ENCODE peak calls at places on chromosomes 4 and X, in eight cellular contexts. V, F, E, G, H, T, B and O are unnamed samples. For H3K36me3, the result is how much of the 10 kb centered on the place peaks cover.

GRCh38 chr4:25532579-25532978 is 123.1 kb upstream of the SLC34A2 start:
- DNase-seq in V (peak), F (no peak), E (no peak), G (no peak), H (no peak), T (no peak), B (no peak), O (no peak)

GRCh38 chr4:7903686-7904085 is 36.0 kb downstream of the AFAP1 start:
- DNase-seq in V (no peak), F (no peak), E (no peak), G (no peak), H (no peak), T (no peak), B (no peak), O (no peak)

GRCh38 chr4:87521757-87522374 is 7.3 kb downstream of the SPARCL1 start:
- DNase-seq in V (peak), F (no peak), E (no peak), G (no peak), H (no peak), T (no peak), B (no peak), O (no peak)

GRCh38 chr4:167424338-167425256 is 190.3 kb upstream of the SPOCK3 start:
- DNase-seq in V (no peak), F (no peak), E (no peak), G (no peak), H (no peak), T (peak), B (no peak), O (no peak)

GRCh38 chr4:119135721-119136121 is at the start of gene MYOZ2:
- DNase-seq in V (peak), F (peak), E (no peak), G (no peak), H (peak), T (no peak), B (no peak), O (no peak)

GRCh38 chrX:141989802-141990201 is 86.1 kb downstream of the MAGEC1 start:
- DNase-seq in V (peak), F (peak), E (no peak), G (no peak), H (no peak), T (no peak), B (no peak), O (no peak)

GRCh38 chrX:110671068-110671803 is 124.4 kb downstream of the CHRDL1 start:
- DNase-seq in V (no peak), F (no peak), E (no peak), G (no peak), H (no peak), T (no peak), B (no peak), O (no peak)

GRCh38 chr4:53461244-53461643 is 83.8 kb downstream of the FIP1L1 start:
- DNase-seq in V (no peak), F (no peak), E (no peak), G (no peak), H (no peak), T (no peak), B (no peak), O (no peak)

GRCh38 chrX:53599781-53600396 is 86.6 kb downstream of the HUWE1 start:
- DNase-seq in V (peak), F (peak), E (no peak), G (no peak), H (no peak), T (no peak), B (no peak), O (no peak)
- H3K36me3 ChIP-seq in V (half or more), F (under half), E (half or more), G (half or more), H (under half), T (under half), B (half or more), O (half or more)

GRCh38 chr4:75495489-75495888 is 18.7 kb downstream of the RCHY1 start:
- DNase-seq in V (no peak), F (no peak), E (no peak), G (no peak), H (no peak), T (no peak), B (no peak), O (no peak)

GRCh38 chr4:75494563-75494962 is 19.6 kb downstream of the RCHY1 start:
- DNase-seq in V (peak), F (no peak), E (no peak), G (no peak), H (peak), T (no peak), B (no peak), O (no peak)

GRCh38 chr4:75484195-75484594 is 30.0 kb downstream of the RCHY1 start:
- DNase-seq in V (no peak), F (no peak), E (no peak), G (no peak), H (no peak), T (no peak), B (no peak), O (no peak)

GRCh38 chr4:75490155-75490554 is 24.0 kb downstream of the RCHY1 start:
- DNase-seq in V (peak), F (peak), E (no peak), G (no peak), H (no peak), T (no peak), B (no peak), O (no peak)
- H3K36me3 ChIP-seq in V (under half), F (under half), E (under half), G (half or more), H (under half), T (under half), B (half or more), O (under half)

DNA sequence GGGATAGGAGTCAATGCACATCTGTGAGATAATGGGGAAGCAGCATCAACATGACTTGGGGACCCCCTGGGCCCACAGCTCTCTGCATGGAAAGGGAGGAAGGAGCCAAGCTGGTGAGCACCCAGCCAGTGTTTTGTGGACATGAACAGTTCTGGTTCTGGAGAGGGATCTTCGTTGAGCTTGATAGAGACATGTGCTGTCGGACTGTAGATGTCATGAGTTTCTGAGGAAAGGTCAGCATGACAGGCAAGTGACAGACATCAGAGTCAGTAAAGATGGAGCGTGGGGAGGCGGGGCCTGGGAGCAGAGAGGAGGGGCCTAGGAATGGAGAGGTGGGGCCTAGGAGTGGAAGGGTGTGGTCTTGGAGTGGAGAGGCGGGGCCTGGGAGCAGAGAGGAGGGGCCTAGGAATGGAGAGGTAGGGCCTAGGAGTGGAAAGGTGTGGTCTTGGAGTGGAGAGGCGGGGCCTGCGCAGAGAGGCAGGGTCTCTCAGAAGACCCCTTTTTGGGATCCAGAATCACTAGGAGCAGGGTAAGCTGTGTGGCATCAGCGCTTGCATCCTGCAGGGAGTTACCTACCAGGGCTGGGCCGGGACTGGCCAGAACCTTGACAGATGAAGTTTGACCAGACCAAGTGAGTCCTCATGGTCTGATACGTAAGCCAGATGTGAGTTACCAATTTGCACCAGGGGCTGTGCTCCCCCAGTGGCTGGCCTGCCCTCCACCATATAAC is 33.7 kb downstream of the PIGG start:
- DNase-seq in V (no peak), F (no peak), E (no peak), G (no peak), H (no peak), T (no peak), B (no peak), O (no peak)
- H3K36me3 ChIP-seq in V (under half), F (under half), E (under half), G (half or more), H (under half), T (half or more), B (half or more), O (under half)

GRCh38 chrX:71244359-71245128 is 9.4 kb downstream of the ZMYM3 start:
- DNase-seq in V (no peak), F (no peak), E (no peak), G (no peak), H (no peak), T (no peak), B (no peak), O (no peak)

GRCh38 chrX:71250856-71251255 is 3.1 kb downstream of the ZMYM3 start:
- DNase-seq in V (no peak), F (no peak), E (no peak), G (no peak), H (no peak), T (no peak), B (no peak), O (no peak)

DNA sequence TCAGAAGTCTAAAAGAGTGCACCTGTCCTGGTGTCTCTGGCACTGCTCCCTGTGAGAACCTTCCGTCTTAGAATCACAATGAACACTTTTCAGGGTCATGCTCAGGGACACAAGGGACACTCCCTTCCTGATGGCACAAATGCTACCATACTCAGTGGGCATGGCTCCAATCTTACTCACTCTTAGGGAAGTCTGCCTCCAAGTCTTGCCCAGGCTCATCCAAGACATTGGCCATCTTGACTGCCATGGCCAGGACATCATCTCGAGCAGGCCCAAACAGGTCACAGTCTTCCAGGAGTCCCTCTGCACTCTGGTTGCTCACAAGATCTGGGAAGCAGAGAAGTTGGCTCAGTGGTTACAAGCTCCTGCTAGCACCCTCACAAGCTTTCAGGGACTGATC is 8.8 kb downstream of the ZMYM3 start:
- DNase-seq in V (no peak), F (no peak), E (no peak), G (no peak), H (no peak), T (no peak), B (no peak), O (no peak)
- H3K36me3 ChIP-seq in V (under half), F (under half), E (under half), G (under half), H (under half), T (half or more), B (half or more), O (under half)

DNA sequence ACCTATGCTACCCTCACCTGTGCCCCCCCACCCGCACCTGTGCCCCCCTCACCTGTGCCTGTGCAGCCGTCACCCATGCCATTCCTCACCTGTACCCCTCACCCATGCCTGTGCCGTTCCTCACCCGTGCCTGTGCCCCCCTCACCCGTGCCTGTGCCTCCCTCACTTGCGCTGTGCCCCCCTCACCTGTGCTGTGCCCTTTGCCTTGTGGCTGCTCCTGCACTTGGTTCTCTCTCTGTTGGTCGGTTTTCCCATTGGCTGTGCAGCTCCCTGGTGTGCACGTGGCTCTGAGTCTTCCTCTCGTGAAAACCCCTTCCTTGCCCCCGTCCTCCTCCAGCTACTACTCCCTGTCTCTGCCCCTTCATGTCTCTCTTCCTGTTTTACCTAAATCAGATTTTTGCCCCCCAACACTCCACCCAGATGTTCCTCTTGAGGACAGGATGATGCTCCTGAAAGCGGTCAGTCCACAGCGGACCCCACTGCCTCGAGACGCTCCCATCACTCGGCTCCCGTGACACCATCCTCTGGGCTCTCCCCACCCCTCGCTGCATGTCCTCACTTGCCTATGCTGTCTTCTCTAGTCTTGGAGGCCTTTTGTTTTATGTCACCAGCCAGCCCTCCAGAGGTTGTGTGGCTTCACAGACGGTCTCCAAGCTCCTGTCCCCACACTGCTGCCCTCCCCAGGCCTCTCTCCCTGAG is 6.8 kb downstream of the MAEA start:
- DNase-seq in V (no peak), F (no peak), E (no peak), G (no peak), H (no peak), T (peak), B (no peak), O (no peak)
- H3K36me3 ChIP-seq in V (under half), F (under half), E (under half), G (under half), H (under half), T (under half), B (half or more), O (under half)

GRCh38 chr4:110165382-110166285 is 32.8 kb downstream of the ELOVL6 start:
- DNase-seq in V (peak), F (peak), E (peak), G (no peak), H (peak), T (no peak), B (no peak), O (peak)
- H3K36me3 ChIP-seq in V (under half), F (under half), E (under half), G (under half), H (under half), T (under half), B (under half), O (under half)